ENCODE peak calls at places on chromosomes 12 and 14, in four cellular contexts. Z, P, N and M are unnamed samples.

GRCh38 chr12:58387199-58387598 is 445.8 kb downstream of the ATP23 start:
- ATAC-seq in Z (no peak), P (no peak), N (no peak), M (no peak)

GRCh38 chr14:20757963-20758362 is 10.2 kb upstream of the EDDM3B start:
- ATAC-seq in Z (no peak), P (no peak), N (peak; percentile 56), M (no peak)

GRCh38 chr14:72545411-72546311 is 348.2 kb downstream of the DPF3 start:
- ATAC-seq in Z (peak; percentile 22), P (no peak), N (peak; percentile 55), M (peak; percentile 70)

GRCh38 chr12:48972213-48973021 is 882 bp upstream of the WNT10B start:
- ATAC-seq in Z (no peak), P (no peak), N (peak; percentile 53), M (no peak)

GRCh38 chr12:42325776-42326465 is at the start of the genes PPHLN1 and ZCRB1:
- ATAC-seq in Z (peak; percentile 99), P (peak; percentile 98), N (peak; percentile 97), M (peak; percentile 91)

GRCh38 chr14:90050271-90050670 is 11.5 kb upstream of the KCNK13 start:
- ATAC-seq in Z (no peak), P (no peak), N (no peak), M (no peak)

GRCh38 chr14:35993512-35993960 is 167.4 kb downstream of the BRMS1L start:
- ATAC-seq in Z (no peak), P (no peak), N (no peak), M (no peak)

GRCh38 chr12:91274886-91275285 is 92.3 kb upstream of the DCN start:
- ATAC-seq in Z (peak; percentile 65), P (peak; percentile 36), N (no peak), M (no peak)

GRCh38 chr14:75277796-75278421 is 719 bp upstream of the FOS start:
- ATAC-seq in Z (no peak), P (no peak), N (peak; percentile 13), M (peak; percentile 1)

GRCh38 chr12:30867415-30867814 is 59.1 kb upstream of the TSPAN11 start:
- ATAC-seq in Z (no peak), P (no peak), N (no peak), M (no peak)

GRCh38 chr12:15634010-15634676 is 155.0 kb downstream of the EPS8 start:
- ATAC-seq in Z (no peak), P (peak; percentile 47), N (no peak), M (no peak)

GRCh38 chr12:123171967-123172366 is 21.1 kb upstream of the PITPNM2 start:
- ATAC-seq in Z (no peak), P (no peak), N (no peak), M (no peak)

GRCh38 chr12:69341328-69341727 is 6.9 kb upstream of the LYZ start:
- ATAC-seq in Z (peak; percentile 39), P (no peak), N (no peak), M (no peak)